ENCODE peak calls at places on chromosomes 13 and 19, in seven cellular contexts. One of them, this sample, is unnamed.

GRCh38 chr13:32804673-32805260 is 211.5 kb upstream of the KL start:
- DNase-seq in A549: no peak
- DNase-seq in nephron progenitor cell: no peak
- DNase-seq in epithelial cell of esophagus: peak; percentile 57
- DNase-seq in breast epithelium: no peak
- DNase-seq in thyroid gland: no peak
- DNase-seq in mesothelial cell of epicardium: no peak
- DNase-seq in this sample: no peak

GRCh38 chr13:47933688-47934011 is 67.4 kb downstream of the SUCLA2 start:
- DNase-seq in A549: no peak
- DNase-seq in nephron progenitor cell: no peak
- DNase-seq in mesothelial cell of epicardium: no peak
- DNase-seq in thyroid gland: no peak
- DNase-seq in epithelial cell of esophagus: peak; percentile 22
- DNase-seq in breast epithelium: no peak
- DNase-seq in this sample: no peak

GRCh38 chr13:22846551-22846950 is 334.2 kb upstream of the SGCG start:
- DNase-seq in nephron progenitor cell: no peak
- DNase-seq in thyroid gland: no peak
- DNase-seq in breast epithelium: no peak
- DNase-seq in mesothelial cell of epicardium: no peak
- DNase-seq in epithelial cell of esophagus: no peak
- DNase-seq in A549: no peak
- DNase-seq in this sample: no peak

GRCh38 chr19:6464070-6464873 is at the start of gene CRB3:
- DNase-seq in epithelial cell of esophagus: peak; percentile 86
- DNase-seq in A549: peak; percentile 40
- DNase-seq in nephron progenitor cell: peak; percentile 36
- DNase-seq in mesothelial cell of epicardium: peak; percentile 78
- DNase-seq in breast epithelium: peak; percentile 86
- DNase-seq in thyroid gland: peak; percentile 96
- DNase-seq in this sample: peak; percentile 90

GRCh38 chr13:73607489-73608156 is 526.6 kb downstream of the KLF12 start:
- DNase-seq in nephron progenitor cell: no peak
- DNase-seq in thyroid gland: no peak
- DNase-seq in breast epithelium: no peak
- DNase-seq in mesothelial cell of epicardium: no peak
- DNase-seq in A549: no peak
- DNase-seq in epithelial cell of esophagus: peak; percentile 79
- DNase-seq in this sample: no peak

GRCh38 chr13:114123448-114123847 is 9.0 kb downstream of the RASA3 start:
- DNase-seq in epithelial cell of esophagus: no peak
- DNase-seq in mesothelial cell of epicardium: no peak
- DNase-seq in A549: no peak
- DNase-seq in nephron progenitor cell: no peak
- DNase-seq in breast epithelium: no peak
- DNase-seq in thyroid gland: no peak
- DNase-seq in this sample: no peak

GRCh38 chr19:5718579-5719273 is 1.2 kb downstream of the LONP1 start:
- DNase-seq in A549: no peak
- DNase-seq in breast epithelium: no peak
- DNase-seq in thyroid gland: no peak
- DNase-seq in mesothelial cell of epicardium: no peak
- DNase-seq in epithelial cell of esophagus: peak; percentile 85
- DNase-seq in nephron progenitor cell: no peak
- DNase-seq in this sample: no peak

GRCh38 chr19:44807652-44808462 is 1.0 kb upstream of the BCAM start:
- DNase-seq in nephron progenitor cell: peak; percentile 74
- DNase-seq in epithelial cell of esophagus: peak; percentile 51
- DNase-seq in breast epithelium: peak; percentile 77
- DNase-seq in A549: peak; percentile 82
- DNase-seq in thyroid gland: peak; percentile 92
- DNase-seq in mesothelial cell of epicardium: peak; percentile 46
- DNase-seq in this sample: no peak

GRCh38 chr19:52601025-52601973 is 31.2 kb downstream of the ZNF701 start:
- DNase-seq in epithelial cell of esophagus: peak; percentile 94
- DNase-seq in breast epithelium: peak; percentile 88
- DNase-seq in mesothelial cell of epicardium: peak; percentile 95
- DNase-seq in nephron progenitor cell: peak; percentile 98
- DNase-seq in thyroid gland: peak; percentile 97
- DNase-seq in A549: no peak
- DNase-seq in this sample: peak; percentile 97
- TF ChIP-seq CTCF in epithelial cell of esophagus: peak; percentile 30
- TF ChIP-seq CTCF in breast epithelium: peak; percentile 27
- TF ChIP-seq CTCF in mesothelial cell of epicardium: peak; percentile 24
- TF ChIP-seq CTCF in nephron progenitor cell: peak; percentile 38
- TF ChIP-seq CTCF in thyroid gland: peak; percentile 49
- TF ChIP-seq CTCF in A549: no peak
- TF ChIP-seq CTCF in this sample: no peak

DNA sequence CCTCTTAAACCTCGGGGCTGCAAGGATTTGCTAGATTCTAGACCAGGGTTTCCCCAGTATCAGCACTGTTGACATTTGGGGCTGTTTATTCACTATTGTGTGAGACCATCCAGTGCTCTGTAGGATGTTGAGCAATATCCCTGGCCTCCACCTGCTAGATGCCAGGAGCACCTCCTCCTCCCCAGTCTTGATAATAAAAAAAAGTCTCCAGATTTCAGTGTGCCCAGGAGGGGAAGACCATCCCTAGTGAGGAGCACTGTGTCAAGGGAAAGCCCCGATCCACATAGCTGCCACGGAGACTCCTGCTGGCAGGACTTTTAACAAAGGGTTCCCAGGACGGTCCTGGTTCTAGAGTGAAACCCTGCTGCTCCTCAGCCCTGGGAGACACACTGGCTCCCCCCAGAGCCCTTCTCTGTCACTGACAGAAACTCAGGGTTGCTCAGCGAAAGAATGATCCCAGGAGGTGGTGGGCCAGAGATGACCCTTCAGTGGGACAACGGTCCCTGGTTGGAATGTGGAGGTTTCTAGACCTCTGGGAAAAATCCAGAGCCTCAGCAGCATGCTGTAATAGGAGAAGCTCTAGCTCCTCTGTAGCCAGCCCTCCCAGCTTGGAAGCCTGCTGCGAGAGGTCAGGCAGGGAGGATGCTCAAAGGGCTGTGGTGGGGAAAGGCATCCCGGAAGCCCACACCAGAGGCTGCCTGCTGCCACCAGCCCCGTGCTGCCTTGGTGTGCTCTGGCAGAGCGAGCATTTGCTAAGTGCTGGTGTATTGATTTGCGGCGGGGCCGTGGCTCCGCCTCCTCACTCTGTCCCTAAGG is 20.3 kb downstream of the LYL1 start:
- DNase-seq in mesothelial cell of epicardium: no peak
- DNase-seq in thyroid gland: no peak
- DNase-seq in A549: peak; percentile 61
- DNase-seq in nephron progenitor cell: peak; percentile 61
- DNase-seq in epithelial cell of esophagus: no peak
- DNase-seq in breast epithelium: no peak
- DNase-seq in this sample: no peak
- TF ChIP-seq CTCF in mesothelial cell of epicardium: no peak
- TF ChIP-seq CTCF in thyroid gland: no peak
- TF ChIP-seq CTCF in A549: peak; percentile 22
- TF ChIP-seq CTCF in nephron progenitor cell: peak; percentile 22
- TF ChIP-seq CTCF in epithelial cell of esophagus: no peak
- TF ChIP-seq CTCF in breast epithelium: peak; percentile 10
- TF ChIP-seq CTCF in this sample: no peak

DNA sequence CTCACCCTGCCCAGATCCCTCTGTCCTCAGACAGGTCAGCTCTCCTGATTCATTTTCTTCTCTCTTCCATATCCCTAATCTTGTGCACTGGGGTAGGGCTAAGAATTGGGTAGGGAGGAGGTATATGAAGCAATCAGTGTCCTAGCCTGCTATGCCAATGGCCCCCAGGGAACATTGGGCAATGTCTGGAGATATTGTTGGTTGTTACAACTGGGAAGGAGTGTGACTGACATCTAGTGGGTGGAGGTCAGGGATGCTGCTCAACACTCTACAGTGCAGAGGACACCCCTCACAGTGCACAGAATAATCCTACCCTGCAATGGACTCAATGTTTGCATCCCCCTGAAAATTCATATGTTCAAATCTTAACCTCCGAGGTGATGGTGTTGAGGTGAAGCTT is 57.5 kb downstream of the CPAMD8 start:
- DNase-seq in mesothelial cell of epicardium: no peak
- DNase-seq in nephron progenitor cell: no peak
- DNase-seq in breast epithelium: peak; percentile 21
- DNase-seq in A549: no peak
- DNase-seq in epithelial cell of esophagus: peak; percentile 74
- DNase-seq in thyroid gland: no peak
- DNase-seq in this sample: no peak
- TF ChIP-seq CTCF in mesothelial cell of epicardium: no peak
- TF ChIP-seq CTCF in nephron progenitor cell: no peak
- TF ChIP-seq CTCF in breast epithelium: no peak
- TF ChIP-seq CTCF in A549: no peak
- TF ChIP-seq CTCF in epithelial cell of esophagus: peak; percentile 75
- TF ChIP-seq CTCF in thyroid gland: no peak
- TF ChIP-seq CTCF in this sample: no peak

GRCh38 chr19:18202759-18203407 is 959 bp downstream of the RAB3A start:
- DNase-seq in mesothelial cell of epicardium: no peak
- DNase-seq in nephron progenitor cell: peak; percentile 57
- DNase-seq in breast epithelium: no peak
- DNase-seq in epithelial cell of esophagus: no peak
- DNase-seq in thyroid gland: peak; percentile 51
- DNase-seq in A549: no peak
- DNase-seq in this sample: peak; percentile 77
- TF ChIP-seq CTCF in mesothelial cell of epicardium: no peak
- TF ChIP-seq CTCF in nephron progenitor cell: no peak
- TF ChIP-seq CTCF in breast epithelium: no peak
- TF ChIP-seq CTCF in epithelial cell of esophagus: peak; percentile 21
- TF ChIP-seq CTCF in thyroid gland: peak; percentile 24
- TF ChIP-seq CTCF in A549: peak; percentile 27
- TF ChIP-seq CTCF in this sample: no peak

This sample was measured in suprapubic skin.